ENCODE peak calls at places on chromosomes 3 and 15, in four cellular contexts. N is IMR-90, S is H9, U is H1. M is an unnamed sample.

GRCh38 chr3:57130426-57131209 is 34.5 kb downstream of the IL17RD start:
- DNase-seq in S (peak), U (peak), N (no peak), M (peak)

GRCh38 chr15:68220967-68221366 is 8.6 kb downstream of the CLN6 start:
- DNase-seq in U (no peak), S (no peak), N (no peak), M (no peak)

GRCh38 chr15:69491051-69491505 is 38.5 kb downstream of the RPLP1 start:
- DNase-seq in U (no peak), N (no peak), S (no peak), M (no peak)

GRCh38 chr15:73930371-73930770 is 4.1 kb downstream of the LOXL1 start:
- DNase-seq in N (peak), U (no peak), S (no peak), M (no peak)

GRCh38 chr3:115100172-115100571 is 46.9 kb downstream of the ZBTB20 start:
- DNase-seq in N (peak), U (no peak), S (no peak), M (peak)

GRCh38 chr3:193560870-193561269 is 6.2 kb upstream of the ATP13A4 start:
- DNase-seq in N (no peak), U (no peak), S (no peak), M (no peak)

GRCh38 chr15:72231847-72232461 is 964 bp upstream of the PKM start:
- DNase-seq in S (no peak), N (peak), U (no peak), M (peak)

GRCh38 chr3:67640023-67640660 is 14.3 kb downstream of the SUCLG2 start:
- DNase-seq in N (peak), U (no peak), S (no peak), M (no peak)

GRCh38 chr3:28916713-28917499 is 364.0 kb upstream of the RBMS3 start:
- DNase-seq in S (peak), N (peak), U (peak), M (peak)

GRCh38 chr3:49173116-49173791 is 1.9 kb downstream of the KLHDC8B start:
- DNase-seq in S (peak), U (peak), N (no peak), M (peak)

GRCh38 chr3:40971191-40972168 is 227.8 kb upstream of the CTNNB1 start:
- DNase-seq in N (peak), S (no peak), U (no peak), M (peak)

GRCh38 chr15:73232771-73233170 is 136.0 kb downstream of the HCN4 start:
- DNase-seq in S (no peak), U (no peak), N (no peak), M (no peak)

GRCh38 chr15:71581406-71581930 is 228.9 kb upstream of the NR2E3 start:
- DNase-seq in U (no peak), S (no peak), N (no peak), M (no peak)

GRCh38 chr3:107531917-107532469 is 9.2 kb downstream of the BBX start:
- DNase-seq in S (no peak), N (no peak), U (no peak), M (no peak)

GRCh38 chr15:89171136-89172072 is 50.0 kb downstream of the RLBP1 start:
- DNase-seq in N (peak), S (peak), U (peak), M (peak)

GRCh38 chr15:55247766-55248427 is 41.7 kb downstream of the RAB27A start:
- DNase-seq in N (no peak), U (no peak), S (no peak), M (no peak)

GRCh38 chr3:48086736-48087470 is 70.7 kb upstream of the MAP4 start:
- DNase-seq in U (no peak), S (no peak), N (peak), M (no peak)

GRCh38 chr15:84761534-84762190 is 13.3 kb downstream of the ZNF592 start:
- DNase-seq in S (no peak), N (peak), U (no peak), M (no peak)

GRCh38 chr3:58563386-58564035 is 13.7 kb downstream of the FAM107A start:
- DNase-seq in U (no peak), N (no peak), S (peak), M (no peak)

GRCh38 chr3:190492129-190492528 is 21.8 kb upstream of the IL1RAP start:
- DNase-seq in U (no peak), N (no peak), S (no peak), M (no peak)

GRCh38 chr3:168096210-168096795 is 579 bp upstream of the GOLIM4 start:
- DNase-seq in S (peak), N (peak), U (no peak), M (peak)

GRCh38 chr3:43161684-43162512 is 56.0 kb upstream of the POMGNT2 start:
- DNase-seq in U (no peak), N (peak), S (peak), M (peak)

GRCh38 chr3:132071043-132071442 is 36.2 kb upstream of the CPNE4 start:
- DNase-seq in N (no peak), U (no peak), S (no peak), M (no peak)

GRCh38 chr15:60000113-60000823 is 3.8 kb upstream of the FOXB1 start:
- DNase-seq in N (no peak), U (peak), S (peak), M (peak)

GRCh38 chr3:103055021-103055420 is 620.2 kb downstream of the ZPLD1 start:
- DNase-seq in S (no peak), N (no peak), U (no peak), M (no peak)

GRCh38 chr3:119175869-119176756 is 2.7 kb downstream of the UPK1B start:
- DNase-seq in U (no peak), N (peak), S (no peak), M (no peak)

GRCh38 chr15:73346735-73347312 is 21.9 kb downstream of the HCN4 start:
- DNase-seq in N (peak), S (peak), U (peak), M (peak)

GRCh38 chr3:46146548-46146947 is 61.6 kb downstream of the CCR1 start:
- DNase-seq in U (no peak), S (no peak), N (no peak), M (no peak)

GRCh38 chr3:57952208-57952631 is 56.0 kb upstream of the FLNB start:
- DNase-seq in N (peak), U (no peak), S (peak), M (peak)

GRCh38 chr15:39213385-39213840 is 367.5 kb upstream of the THBS1 start:
- DNase-seq in N (peak), U (peak), S (peak), M (peak)

GRCh38 chr15:72312605-72313447 is 7.1 kb downstream of the CELF6 start:
- DNase-seq in S (peak), U (peak), N (peak), M (peak)

GRCh38 chr3:38782148-38782547 is 33.9 kb downstream of the SCN10A start:
- DNase-seq in N (no peak), S (no peak), U (no peak), M (peak)

GRCh38 chr3:131388400-131388799 is 6.8 kb downstream of the NUDT16 start:
- DNase-seq in U (no peak), N (no peak), S (no peak), M (no peak)

GRCh38 chr3:43426388-43426787 is 140.0 kb downstream of the SNRK start:
- DNase-seq in U (no peak), N (no peak), S (no peak), M (no peak)

GRCh38 chr15:40843183-40843884 is 514 bp upstream of the SPINT1 start:
- DNase-seq in N (no peak), U (no peak), S (no peak), M (peak)

GRCh38 chr15:66774001-66774814 is 72.2 kb downstream of the SMAD6 start:
- DNase-seq in N (peak), U (peak), S (peak), M (peak)

GRCh38 chr3:196175116-196175625 is 36.0 kb downstream of the ZDHHC19 start:
- DNase-seq in N (no peak), S (no peak), U (no peak), M (no peak)
- H3K56ac ChIP-seq in N (no peak), S (no peak), U (no peak), M (no peak)

DNA sequence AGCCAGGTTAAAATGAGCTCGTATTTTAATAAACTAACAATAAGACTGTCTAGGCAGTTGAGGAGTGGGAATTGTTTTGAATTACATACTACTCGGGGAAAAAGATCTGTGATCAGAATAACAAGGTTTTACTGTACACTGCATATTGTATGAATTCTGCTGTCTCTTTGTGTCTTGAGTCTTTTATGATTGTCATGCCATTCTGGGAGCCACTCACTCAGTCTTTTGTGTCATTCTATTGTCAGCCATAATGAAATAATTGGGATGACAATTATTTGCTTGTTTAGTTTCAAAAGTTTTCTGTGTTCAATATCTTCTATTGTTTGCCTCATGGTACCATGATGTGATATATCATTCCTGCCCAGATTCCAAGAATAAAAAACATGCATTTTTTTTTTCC is 339.6 kb upstream of the TBL1XR1 start:
- DNase-seq in U (no peak), N (no peak), S (no peak), M (no peak)
- H3K56ac ChIP-seq in U (no peak), N (no peak), S (no peak), M (no peak)

DNA sequence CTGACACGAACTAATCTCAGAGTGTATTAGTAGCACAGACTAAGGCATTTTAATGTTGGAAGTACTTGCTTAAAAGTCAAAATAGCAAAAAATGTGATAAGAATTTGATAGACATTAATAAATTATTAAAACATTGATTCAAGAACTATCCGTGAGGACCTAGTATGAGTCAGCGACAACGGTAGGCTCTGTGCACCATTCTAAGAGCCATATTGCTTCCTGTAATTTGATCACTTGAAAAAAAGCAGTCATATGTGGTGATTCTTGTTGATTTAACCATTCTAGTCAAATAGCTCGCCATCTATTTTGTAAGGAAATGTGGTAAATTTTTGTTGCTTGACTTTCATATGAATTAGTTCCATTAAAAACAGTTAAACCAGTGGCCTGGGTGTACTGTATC is 534.9 kb upstream of the ARRDC4 start:
- DNase-seq in S (no peak), U (no peak), N (no peak), M (no peak)
- H3K56ac ChIP-seq in S (no peak), U (no peak), N (no peak), M (no peak)

GRCh38 chr15:95226835-95227234 is 995.5 kb downstream of the MCTP2 start:
- DNase-seq in U (no peak), N (no peak), S (no peak), M (no peak)
- H3K56ac ChIP-seq in U (no peak), N (no peak), S (no peak), M (no peak)

GRCh38 chr3:172604895-172605646 is 81.8 kb upstream of the TNFSF10 start:
- DNase-seq in U (no peak), S (no peak), N (no peak), M (no peak)

GRCh38 chr3:172609750-172610149 is 86.5 kb upstream of the TNFSF10 start:
- DNase-seq in N (no peak), U (no peak), S (no peak), M (no peak)

GRCh38 chr3:172607305-172608121 is 84.3 kb upstream of the TNFSF10 start:
- DNase-seq in N (peak), U (no peak), S (peak), M (peak)

GRCh38 chr3:172608575-172608974 is 85.3 kb upstream of the TNFSF10 start:
- DNase-seq in S (no peak), N (no peak), U (no peak), M (no peak)

GRCh38 chr3:172606021-172606420 is 82.8 kb upstream of the TNFSF10 start:
- DNase-seq in S (no peak), N (peak), U (no peak), M (no peak)
- H3K56ac ChIP-seq in S (no peak), N (no peak), U (no peak), M (no peak)

GRCh38 chr3:25664066-25664809 is 469 bp downstream of the TOP2B start:
- DNase-seq in U (peak), N (peak), S (peak), M (peak)
- H3K56ac ChIP-seq in U (no peak), N (peak), S (no peak), M (peak)

DNA sequence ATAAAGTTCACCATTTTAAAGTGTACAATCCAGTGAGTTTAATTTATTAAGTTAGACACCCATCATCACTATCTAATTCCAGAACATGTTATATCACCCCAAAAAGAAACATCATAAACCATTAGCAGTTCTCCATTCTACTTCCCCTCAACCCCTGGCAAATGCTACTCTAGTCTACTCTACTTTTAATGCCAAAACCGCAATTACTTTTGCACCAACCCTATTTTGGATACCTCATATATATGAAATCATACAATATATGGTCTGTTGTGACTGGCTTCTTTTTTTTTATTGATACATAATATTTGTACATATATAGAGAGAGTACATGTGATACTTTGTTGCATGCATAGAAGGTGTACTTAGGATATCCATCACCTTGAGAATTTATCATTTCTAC is 190.5 kb upstream of the RARB start:
- DNase-seq in N (no peak), U (no peak), S (no peak), M (no peak)
- H3K56ac ChIP-seq in N (no peak), U (no peak), S (no peak), M (no peak)

GRCh38 chr15:98241032-98241554 is 280.6 kb downstream of the ARRDC4 start:
- DNase-seq in N (no peak), S (no peak), U (no peak), M (peak)
- H3K56ac ChIP-seq in N (no peak), S (no peak), U (no peak), M (no peak)